ENCODE peak calls at places on chromosomes 2 and 18, in six cellular contexts. Z, J, D, E, T and V are unnamed samples.

GRCh38 chr2:74931940-74932339 is 26.5 kb upstream of the POLE4 start:
- DNase-seq in J (no peak), E (no peak), Z (no peak), D (no peak), T (no peak), V (no peak)

GRCh38 chr2:13996527-13996926 is 636.0 kb upstream of the LRATD1 start:
- DNase-seq in E (no peak), D (no peak), T (no peak), J (no peak), Z (no peak), V (no peak)

GRCh38 chr2:3127710-3128109 is 249.9 kb downstream of the EIPR1 start:
- DNase-seq in J (no peak), D (no peak), E (no peak), T (no peak), Z (no peak), V (no peak)

GRCh38 chr2:17558053-17558452 is 17.6 kb downstream of the VSNL1 start:
- DNase-seq in Z (no peak), J (no peak), T (no peak), D (no peak), E (no peak), V (no peak)

GRCh38 chr2:202261531-202261930 is 4.0 kb upstream of the NOP58 start:
- DNase-seq in Z (no peak), T (no peak), J (no peak), E (peak; percentile 50), D (no peak), V (no peak)

GRCh38 chr2:144198116-144198515 is 321.8 kb downstream of the ZEB2 start:
- DNase-seq in Z (no peak), J (peak; percentile 8), E (no peak), T (no peak), D (no peak), V (no peak)

GRCh38 chr2:134583462-134583861 is 135.3 kb downstream of the TMEM163 start:
- DNase-seq in E (no peak), D (no peak), Z (no peak), J (no peak), T (no peak), V (no peak)

GRCh38 chr2:78676921-78677696 is 348.4 kb upstream of the REG3G start:
- DNase-seq in T (no peak), Z (no peak), E (no peak), D (no peak), J (no peak), V (no peak)

GRCh38 chr18:57466307-57466706 is 31.1 kb downstream of the ONECUT2 start:
- DNase-seq in E (no peak), T (peak; percentile 42), D (no peak), Z (no peak), J (no peak), V (no peak)

GRCh38 chr2:225668606-225669266 is 269.2 kb downstream of the NYAP2 start:
- DNase-seq in Z (peak; percentile 28), J (peak; percentile 54), E (peak; percentile 35), D (peak; percentile 53), T (no peak), V (peak; percentile 51)

GRCh38 chr2:26080356-26080755 is 46.5 kb downstream of the RAB10 start:
- DNase-seq in T (no peak), D (no peak), Z (no peak), J (no peak), E (no peak), V (no peak)

GRCh38 chr2:64143154-64144056 is 815 bp downstream of the PELI1 start:
- DNase-seq in Z (no peak), J (peak; percentile 36), D (peak; percentile 50), E (no peak), T (no peak), V (no peak)

GRCh38 chr2:42742740-42743666 is 20.9 kb downstream of the OXER1 start:
- DNase-seq in D (no peak), T (peak; percentile 42), E (no peak), J (no peak), Z (no peak), V (no peak)

GRCh38 chr2:144241801-144242200 is 278.1 kb downstream of the ZEB2 start:
- DNase-seq in D (no peak), E (no peak), Z (no peak), J (no peak), T (no peak), V (no peak)

GRCh38 chr2:7658486-7658885 is 741.3 kb downstream of the RNF144A start:
- DNase-seq in D (no peak), E (no peak), J (no peak), T (no peak), Z (no peak), V (no peak)

GRCh38 chr2:187461294-187462261 is 13.5 kb upstream of the CALCRL start:
- DNase-seq in T (no peak), Z (no peak), D (no peak), E (no peak), J (no peak), V (no peak)

GRCh38 chr2:233026211-233026813 is 6.2 kb upstream of the NEU2 start:
- DNase-seq in J (peak; percentile 67), E (peak; percentile 46), Z (no peak), D (no peak), T (no peak), V (no peak)

GRCh38 chr2:66538291-66538690 is 103.4 kb downstream of the MEIS1 start:
- DNase-seq in E (peak; percentile 17), T (no peak), J (no peak), Z (no peak), D (no peak), V (no peak)

GRCh38 chr2:163066085-163066484 is 227.5 kb upstream of the KCNH7 start:
- DNase-seq in Z (no peak), D (no peak), J (no peak), T (no peak), E (no peak), V (no peak)

GRCh38 chr2:101119431-101119830 is 31.8 kb downstream of the TBC1D8 start:
- DNase-seq in D (no peak), Z (no peak), E (no peak), T (no peak), J (no peak), V (no peak)

GRCh38 chr2:173150087-173150486 is 74.4 kb downstream of the MAP3K20 start:
- DNase-seq in D (no peak), Z (no peak), J (no peak), T (no peak), E (peak; percentile 50), V (no peak)

GRCh38 chr18:76465630-76466409 is 29.2 kb downstream of the ZNF516 start:
- DNase-seq in D (no peak), E (no peak), J (no peak), T (peak; percentile 64), Z (no peak), V (no peak)

GRCh38 chr2:25587361-25587760 is 86.0 kb downstream of the DTNB start:
- DNase-seq in Z (no peak), D (no peak), T (no peak), E (no peak), J (peak; percentile 24), V (no peak)

GRCh38 chr2:142915502-142915901 is 38.0 kb downstream of the KYNU start:
- DNase-seq in Z (no peak), J (no peak), E (no peak), T (no peak), D (no peak), V (no peak)

GRCh38 chr2:177543007-177543760 is 150.6 kb downstream of the AGPS start:
- DNase-seq in D (no peak), E (peak; percentile 47), Z (no peak), J (no peak), T (no peak), V (peak; percentile 7)

GRCh38 chr2:120448961-120449421 is 103.1 kb downstream of the INHBB start:
- DNase-seq in E (no peak), Z (no peak), D (no peak), J (no peak), T (no peak), V (no peak)

GRCh38 chr2:58107803-58108710 is 61.5 kb downstream of the VRK2 start:
- DNase-seq in E (peak; percentile 97), Z (no peak), D (no peak), J (peak; percentile 68), T (no peak), V (peak; percentile 70)

DNA sequence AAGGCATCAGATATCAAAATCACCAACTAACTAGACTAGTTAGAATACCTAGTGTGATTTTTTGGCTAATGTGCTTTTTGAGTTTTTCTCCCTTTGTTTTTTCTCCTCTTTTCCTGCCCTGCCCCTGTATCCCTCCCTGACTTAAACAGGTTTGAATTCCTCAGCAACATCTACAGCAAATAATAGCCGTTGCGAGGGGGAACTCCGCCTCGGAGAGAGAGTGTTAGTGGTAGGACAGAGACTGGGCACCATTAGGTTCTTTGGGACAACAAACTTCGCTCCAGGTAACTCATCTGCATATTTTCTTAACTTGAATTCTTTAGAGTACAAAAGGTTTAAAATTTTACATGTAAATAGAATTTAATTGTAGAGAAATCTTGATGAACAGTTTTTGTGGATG is 45.0 kb downstream of the CLIP4 start:
- DNase-seq in J (no peak), T (no peak), D (no peak), E (no peak), Z (no peak), V (no peak)
- TF ChIP-seq CTCF in J (no peak), T (no peak), D (no peak), E (no peak), Z (no peak), V (no peak)

GRCh38 chr2:9555338-9556120 is at the start of gene ADAM17:
- DNase-seq in J (peak; percentile 88), D (peak; percentile 94), T (peak; percentile 99), Z (peak; percentile 94), E (peak; percentile 85), V (peak; percentile 92)
- TF ChIP-seq CTCF in J (peak; percentile 39), D (peak; percentile 33), T (peak; percentile 25), Z (no peak), E (peak; percentile 56), V (peak; percentile 32)

GRCh38 chr2:62197609-62198236 is 1.8 kb downstream of the B3GNT2 start:
- DNase-seq in T (no peak), E (no peak), Z (no peak), D (no peak), J (peak; percentile 36), V (no peak)

GRCh38 chr2:62198237-62198633 is 2.3 kb downstream of the B3GNT2 start:
- DNase-seq in J (no peak), Z (no peak), D (peak; percentile 36), E (no peak), T (no peak), V (no peak)

GRCh38 chr2:62196278-62196901 is 475 bp downstream of the B3GNT2 start:
- DNase-seq in Z (no peak), E (no peak), D (peak; percentile 64), T (no peak), J (peak; percentile 46), V (no peak)

GRCh38 chr2:62195421-62196277 is at the start of gene B3GNT2:
- DNase-seq in E (no peak), J (peak; percentile 85), T (peak; percentile 95), D (peak; percentile 92), Z (peak; percentile 73), V (no peak)

GRCh38 chr2:62197017-62197586 is 1.2 kb downstream of the B3GNT2 start:
- DNase-seq in J (peak; percentile 18), T (no peak), E (no peak), D (peak; percentile 63), Z (no peak), V (no peak)
- TF ChIP-seq CTCF in J (no peak), T (no peak), E (peak; percentile 8), D (no peak), Z (no peak), V (no peak)

DNA sequence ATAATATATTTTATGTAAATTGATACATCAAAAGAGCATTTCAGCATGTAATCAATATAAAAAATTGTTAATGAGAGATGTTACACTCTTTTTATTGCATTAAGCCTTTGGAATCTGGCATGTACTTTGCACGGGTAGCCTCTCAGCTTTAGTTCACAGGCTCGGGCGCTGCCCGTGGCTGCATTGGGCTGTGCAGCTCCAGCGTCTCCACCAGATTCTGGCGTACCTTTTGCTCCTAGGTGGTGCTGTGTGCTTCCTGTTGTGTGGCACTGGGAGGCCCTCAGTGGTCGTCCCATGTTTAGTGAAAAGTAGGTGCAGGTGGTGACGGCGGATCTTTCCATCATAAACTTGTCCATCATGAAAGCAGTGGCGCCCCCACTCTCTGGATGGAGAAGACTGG is 24.4 kb downstream of the LRRFIP1 start:
- DNase-seq in D (no peak), E (no peak), T (no peak), J (no peak), Z (no peak), V (no peak)
- TF ChIP-seq CTCF in D (no peak), E (no peak), T (no peak), J (no peak), Z (no peak), V (no peak)